ENCODE peak calls at places on chromosome 22, in four cellular contexts. X is epithelial cell of esophagus, M is foreskin fibroblast, S is A549. L is an unnamed sample.

GRCh38 chr22:50118557-50119168 is 28.9 kb downstream of the MOV10L1 start:
- DNase-seq in X (no peak), M (peak), S (peak), L (no peak)

GRCh38 chr22:25167834-25168601 is 31.6 kb upstream of the CRYBB3 start:
- DNase-seq in X (peak), M (no peak), S (peak), L (peak)

GRCh38 chr22:23058063-23058462 is 12.3 kb upstream of the GNAZ start:
- DNase-seq in X (no peak), M (no peak), S (no peak), L (no peak)

GRCh38 chr22:38423512-38424503 is 31.2 kb downstream of the KCNJ4 start:
- DNase-seq in X (peak), M (no peak), S (no peak), L (peak)

GRCh38 chr22:23275751-23276150 is 95.4 kb downstream of the BCR start:
- DNase-seq in X (no peak), M (no peak), S (no peak), L (no peak)

GRCh38 chr22:26610072-26610958 is 7.5 kb downstream of the CRYBB1 start:
- DNase-seq in X (peak), M (peak), S (no peak), L (peak)

GRCh38 chr22:41933411-41934177 is 7.0 kb upstream of the TNFRSF13C start:
- DNase-seq in X (no peak), M (no peak), S (no peak), L (no peak)

GRCh38 chr22:41478891-41479521 is 10.1 kb downstream of the ACO2 start:
- DNase-seq in X (peak), M (peak), S (no peak), L (peak)

GRCh38 chr22:24417901-24418641 is 9.3 kb upstream of the ADORA2A start:
- DNase-seq in X (peak), M (peak), S (no peak), L (peak)

GRCh38 chr22:25139062-25139461 is 60.6 kb upstream of the CRYBB3 start:
- DNase-seq in X (no peak), M (no peak), S (no peak), L (no peak)

GRCh38 chr22:50730941-50731661 is 6.9 kb upstream of the ACR start:
- DNase-seq in X (peak), M (no peak), S (no peak), L (no peak)

GRCh38 chr22:41481131-41481830 is 12.4 kb downstream of the ACO2 start:
- DNase-seq in X (no peak), M (peak), S (no peak), L (no peak)

GRCh38 chr22:23364389-23364788 is 184.1 kb downstream of the BCR start:
- DNase-seq in X (no peak), M (no peak), S (no peak), L (no peak)

GRCh38 chr22:22219140-22219996 is 25.2 kb upstream of the VPREB1 start:
- DNase-seq in X (no peak), M (no peak), S (no peak), L (no peak)

GRCh38 chr22:43014062-43014875 is 680 bp downstream of the PACSIN2 start:
- DNase-seq in X (peak), M (peak), S (no peak), L (no peak)

GRCh38 chr22:24894220-24894975 is 52.1 kb downstream of the LHFPL7 start:
- DNase-seq in X (peak), M (peak), S (peak), L (peak)

GRCh38 chr22:50531546-50532352 is 1.9 kb upstream of the TYMP start:
- DNase-seq in X (peak), M (peak), S (peak), L (peak)

GRCh38 chr22:21642584-21643448 is 714 bp downstream of the SDF2L1 start:
- DNase-seq in X (peak), M (peak), S (peak), L (peak)

GRCh38 chr22:24133187-24133965 is 47.9 kb upstream of the SUSD2 start:
- DNase-seq in X (no peak), M (peak), S (peak), L (no peak)

GRCh38 chr22:23845661-23846469 is 7.1 kb upstream of the DERL3 start:
- DNase-seq in X (no peak), M (peak), S (no peak), L (no peak)

GRCh38 chr22:26364066-26365015 is 64.7 kb upstream of the ASPHD2 start:
- DNase-seq in X (peak), M (peak), S (peak), L (peak)

DNA sequence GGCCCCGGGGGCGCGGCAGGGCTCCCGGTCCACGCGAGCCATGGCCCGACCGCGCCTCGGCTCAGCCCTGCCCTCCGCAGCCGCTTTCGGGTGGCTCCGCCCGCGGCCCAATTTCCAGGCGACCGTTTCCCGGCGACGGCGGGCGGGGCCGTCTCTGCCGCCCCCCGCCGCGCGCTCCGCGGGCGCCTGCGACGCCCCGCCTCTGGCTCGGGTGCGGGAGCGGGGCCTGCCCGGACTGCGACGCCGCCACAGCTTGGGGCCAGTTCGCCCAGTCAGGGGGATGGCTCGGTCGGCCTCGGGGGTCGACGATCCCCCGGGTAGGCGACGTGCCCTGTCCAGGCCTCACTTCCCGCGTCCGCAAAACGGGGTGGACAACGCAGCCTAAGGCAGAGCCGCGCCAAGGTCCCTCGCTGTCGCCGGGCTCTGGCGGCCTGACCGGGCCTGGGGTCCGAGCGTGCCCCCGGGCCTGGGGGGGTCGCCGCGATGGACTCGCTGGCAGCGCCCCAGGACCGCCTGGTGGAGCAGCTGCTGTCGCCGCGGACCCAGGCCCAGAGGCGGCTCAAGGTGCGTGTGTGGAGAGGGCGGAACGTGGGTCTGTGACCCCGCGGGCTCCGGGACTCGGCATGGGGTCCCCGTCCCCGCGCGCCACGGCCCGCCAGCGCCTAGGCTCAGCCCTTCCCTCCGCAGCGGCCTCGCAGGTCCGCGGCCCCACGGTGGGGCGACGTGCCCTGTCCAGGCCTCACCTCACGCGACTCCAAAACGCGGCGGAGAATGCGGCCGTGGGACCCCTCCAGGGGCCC is 4.2 kb downstream of the SEPTIN5 start:
- DNase-seq in X (no peak), M (no peak), S (no peak), L (no peak)
- TF ChIP-seq CTCF in X (no peak), M (no peak), S (peak), L (no peak)

GRCh38 chr22:44132724-44133123 is 48.0 kb upstream of the PARVG start:
- DNase-seq in X (no peak), M (no peak), S (no peak), L (no peak)
- TF ChIP-seq CTCF in X (no peak), M (no peak), S (no peak), L (no peak)

GRCh38 chr22:32123657-32124056 is 35.4 kb downstream of the C22orf42 start:
- DNase-seq in X (no peak), M (no peak), S (peak), L (peak)

GRCh38 chr22:32120603-32121002 is 38.5 kb downstream of the C22orf42 start:
- DNase-seq in X (no peak), M (no peak), S (no peak), L (no peak)

GRCh38 chr22:32122899-32123298 is 36.2 kb downstream of the C22orf42 start:
- DNase-seq in X (no peak), M (no peak), S (no peak), L (no peak)

DNA sequence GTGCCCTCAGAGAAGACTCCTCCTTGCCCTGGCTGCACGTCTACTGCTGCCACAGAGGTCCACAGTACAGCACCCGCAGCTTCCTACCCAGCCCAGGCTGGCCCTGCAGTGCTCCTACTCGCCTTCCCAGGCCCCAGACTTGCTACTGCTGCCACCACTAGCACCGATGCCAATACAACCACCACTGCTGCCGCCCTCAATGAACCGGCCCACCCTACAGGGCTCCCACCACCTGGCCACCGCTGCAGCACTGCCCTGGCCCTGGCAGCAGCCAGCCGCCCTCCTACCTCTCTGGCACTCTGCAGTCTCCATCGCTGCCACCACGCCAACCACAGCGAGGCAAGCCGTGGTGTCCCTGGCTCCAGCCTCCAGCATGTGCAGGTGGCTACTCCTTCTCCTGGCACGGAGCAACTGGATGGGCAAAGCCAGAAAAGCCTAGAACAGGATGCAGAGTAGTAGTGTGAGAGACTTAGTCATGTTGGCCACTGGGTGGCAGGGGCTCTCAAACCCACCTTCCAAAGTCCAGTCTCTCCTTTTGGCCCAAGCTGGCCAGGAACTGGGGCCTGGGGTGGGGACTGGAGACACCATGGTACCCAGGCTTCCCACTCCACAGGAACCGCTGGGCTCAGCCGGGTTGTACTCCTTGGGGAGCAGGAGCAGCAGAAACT is 39.4 kb downstream of the C22orf42 start:
- DNase-seq in X (no peak), M (no peak), S (no peak), L (no peak)
- TF ChIP-seq CTCF in X (no peak), M (no peak), S (no peak), L (no peak)

GRCh38 chr22:46367707-46368191 is 32.2 kb downstream of the TRMU start:
- DNase-seq in X (peak), M (peak), S (peak), L (peak)
- TF ChIP-seq CTCF in X (peak), M (peak), S (peak), L (peak)

DNA sequence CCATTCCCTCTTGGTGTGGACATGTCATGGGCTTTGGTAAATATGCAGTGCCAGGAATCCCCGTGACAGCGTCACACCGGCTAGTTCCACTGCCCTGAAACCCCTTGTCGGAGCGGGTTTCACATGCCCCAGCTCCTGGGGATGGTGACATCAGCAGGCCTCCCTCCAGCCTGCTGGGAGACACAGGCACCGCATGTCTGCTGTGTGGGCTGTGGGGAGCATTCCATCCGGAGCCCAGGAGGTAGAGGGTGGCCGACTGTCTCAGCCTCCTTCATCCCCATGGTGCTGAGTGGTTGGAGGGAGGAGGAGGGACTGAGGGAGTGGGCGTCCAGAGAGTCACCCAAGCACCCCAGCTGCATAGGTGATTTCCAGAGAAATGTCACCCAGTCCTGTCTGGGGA is 1161.1 kb downstream of the BRD1 start:
- DNase-seq in X (no peak), M (no peak), S (no peak), L (no peak)
- TF ChIP-seq CTCF in X (no peak), M (no peak), S (no peak), L (no peak)

GRCh38 chr22:27937453-27937852 is 18.4 kb upstream of the PITPNB start:
- DNase-seq in X (peak), M (peak), S (no peak), L (no peak)
- TF ChIP-seq CTCF in X (peak), M (no peak), S (no peak), L (no peak)

GRCh38 chr22:29707471-29707870 is 12.3 kb upstream of the CABP7 start:
- DNase-seq in X (no peak), M (no peak), S (no peak), L (no peak)
- TF ChIP-seq CTCF in X (no peak), M (no peak), S (no peak), L (no peak)

GRCh38 chr22:39597236-39597869 is 26.8 kb downstream of the CACNA1I start:
- DNase-seq in X (no peak), M (no peak), S (no peak), L (no peak)

GRCh38 chr22:39600491-39601179 is 30.1 kb downstream of the CACNA1I start:
- DNase-seq in X (no peak), M (no peak), S (no peak), L (no peak)

GRCh38 chr22:39595622-39596182 is 25.1 kb downstream of the CACNA1I start:
- DNase-seq in X (no peak), M (no peak), S (no peak), L (no peak)

GRCh38 chr22:39596601-39597000 is 26.0 kb downstream of the CACNA1I start:
- DNase-seq in X (no peak), M (no peak), S (no peak), L (no peak)

DNA sequence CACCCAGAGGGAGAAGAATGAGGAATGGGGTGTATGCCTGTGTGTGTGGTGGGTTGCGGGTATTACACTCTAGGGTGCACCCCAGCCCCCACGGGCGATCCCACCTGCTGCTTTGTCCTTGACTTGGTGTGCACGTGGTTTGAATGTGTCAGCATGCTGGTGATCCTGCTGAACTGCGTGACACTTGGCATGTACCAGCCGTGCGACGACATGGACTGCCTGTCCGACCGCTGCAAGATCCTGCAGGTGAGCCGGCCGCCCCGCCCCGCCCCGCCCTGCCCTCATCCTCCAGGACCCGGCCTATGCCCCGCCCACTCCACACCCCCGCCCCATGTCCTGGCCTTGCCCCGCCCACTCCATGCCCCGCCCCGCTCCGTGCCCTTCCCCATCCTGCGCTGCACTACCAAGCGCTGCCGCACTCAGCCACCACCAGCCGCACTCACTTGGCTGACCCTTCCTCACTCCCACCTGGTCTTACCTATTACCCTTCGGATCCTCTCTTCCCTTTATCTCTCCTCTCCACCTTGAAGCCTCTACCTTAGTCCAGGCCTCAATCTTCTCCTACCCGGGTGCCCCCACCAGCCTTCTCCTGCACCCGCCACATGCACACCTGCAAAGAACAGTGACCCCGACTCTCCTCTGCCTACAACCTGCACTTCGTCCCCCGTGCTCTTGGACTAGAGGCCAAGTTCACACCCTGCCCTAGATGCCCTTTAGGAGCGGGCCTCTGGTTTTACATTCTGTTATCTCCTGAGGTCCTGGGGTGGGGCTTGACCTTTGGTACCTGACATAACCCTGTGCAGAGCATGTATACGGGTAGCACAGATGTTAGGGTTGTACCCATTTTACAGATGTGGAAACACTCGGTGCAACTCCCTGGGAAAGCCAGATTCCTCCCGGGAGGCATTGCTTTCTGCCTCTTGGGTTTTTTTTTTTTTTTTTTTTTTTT is 27.7 kb downstream of the CACNA1I start:
- DNase-seq in X (peak), M (peak), S (peak), L (peak)
- TF ChIP-seq CTCF in X (peak), M (no peak), S (no peak), L (no peak)